ENCODE peak calls at places on chromosomes 2 and 18, in seven cellular contexts. T, D, Z, S, W, Q and B are unnamed samples.

GRCh38 chr2:47002480-47003381 is 87.1 kb upstream of the MCFD2 start:
- DNase-seq in Z (peak; percentile 83), D (no peak), S (no peak), W (no peak), T (no peak), Q (no peak), B (peak; percentile 38)

GRCh38 chr18:21815101-21815500 is 74.5 kb downstream of the MIB1 start:
- DNase-seq in Q (no peak), T (no peak), W (no peak), D (no peak), S (no peak), Z (no peak), B (no peak)

GRCh38 chr2:217859926-217860325 is 142.9 kb downstream of the TNS1 start:
- DNase-seq in D (no peak), Q (no peak), T (no peak), W (no peak), S (no peak), Z (no peak), B (no peak)

GRCh38 chr2:46854260-46854659 is 61.3 kb downstream of the MCFD2 start:
- DNase-seq in S (no peak), Q (no peak), Z (no peak), D (no peak), T (no peak), W (no peak), B (no peak)

GRCh38 chr2:242053921-242054320 is 184.4 kb downstream of the RTP5 start:
- DNase-seq in D (no peak), Z (no peak), Q (no peak), W (no peak), T (no peak), S (no peak), B (no peak)

GRCh38 chr2:179263015-179263414 is 1.6 kb downstream of the SESTD1 start:
- DNase-seq in S (no peak), Q (no peak), T (no peak), W (no peak), D (no peak), Z (no peak), B (no peak)

GRCh38 chr2:47784349-47784851 is 1.5 kb downstream of the MSH6 start:
- DNase-seq in Z (peak; percentile 64), S (no peak), D (no peak), Q (peak; percentile 55), W (no peak), T (no peak), B (no peak)

GRCh38 chr2:240990726-240991377 is 7.6 kb upstream of the SNED1 start:
- DNase-seq in D (no peak), T (no peak), W (no peak), S (peak; percentile 19), Z (no peak), Q (peak; percentile 72), B (no peak)

GRCh38 chr2:229780856-229781773 is 66.8 kb upstream of the DNER start:
- DNase-seq in Q (no peak), D (no peak), W (no peak), Z (peak; percentile 51), T (no peak), S (no peak), B (peak; percentile 1)

GRCh38 chr2:86139981-86140380 is 33.9 kb downstream of the PTCD3 start:
- DNase-seq in T (no peak), D (no peak), Q (no peak), W (no peak), S (no peak), Z (no peak), B (no peak)

GRCh38 chr18:33579147-33579867 is 1.3 kb downstream of the ASXL3 start:
- DNase-seq in W (no peak), Q (no peak), S (no peak), D (no peak), T (no peak), Z (no peak), B (no peak)

GRCh38 chr2:85445316-85446295 is 27.1 kb downstream of the SH2D6 start:
- DNase-seq in W (no peak), S (peak; percentile 45), Q (no peak), T (no peak), Z (peak; percentile 49), D (no peak), B (peak; percentile 9)

GRCh38 chr18:46160050-46160798 is 56.0 kb downstream of the HAUS1 start:
- DNase-seq in Z (no peak), W (no peak), S (no peak), D (no peak), T (no peak), Q (no peak), B (no peak)

GRCh38 chr2:215884741-215885140 is 128.6 kb downstream of the MREG start:
- DNase-seq in Z (no peak), Q (no peak), D (no peak), W (no peak), S (no peak), T (no peak), B (no peak)